ENCODE peak calls at places on chromosomes 13 and 19, in seven cellular contexts. T, F, M, I, V, N and K are unnamed samples.
A peak's percentile ranks its signal among the peaks of the same experiment; 100 is the strongest.

GRCh38 chr13:114110091-114110829 is 22.2 kb downstream of the RASA3 start:
- DNase-seq in T (no peak), F (no peak), M (peak; percentile 47), I (no peak), V (no peak), N (peak; percentile 93), K (peak; percentile 61)

GRCh38 chr13:76538004-76538403 is 348.2 kb downstream of the KCTD12 start:
- DNase-seq in T (no peak), F (no peak), M (no peak), I (no peak), V (no peak), N (no peak), K (no peak)

GRCh38 chr13:63124863-63125262 is 1709.2 kb upstream of the PCDH20 start:
- DNase-seq in T (peak; percentile 49), F (peak; percentile 26), M (no peak), I (no peak), V (no peak), N (no peak), K (no peak)

GRCh38 chr13:45296259-45296658 is 44.7 kb downstream of the TPT1 start:
- DNase-seq in T (no peak), F (no peak), M (no peak), I (no peak), V (no peak), N (no peak), K (no peak)

GRCh38 chr13:108929532-108929931 is 300.1 kb downstream of the MYO16 start:
- DNase-seq in T (peak; percentile 34), F (no peak), M (no peak), I (no peak), V (no peak), N (no peak), K (no peak)

GRCh38 chr13:83825676-83826075 is 56.6 kb downstream of the SLITRK1 start:
- DNase-seq in T (no peak), F (no peak), M (no peak), I (no peak), V (no peak), N (no peak), K (no peak)

GRCh38 chr19:50975766-50976165 is 6.4 kb upstream of the KLK6 start:
- DNase-seq in T (no peak), F (peak; percentile 53), M (no peak), I (no peak), V (no peak), N (no peak), K (no peak)

GRCh38 chr13:110306340-110306959 is 507 bp downstream of the COL4A1 start:
- DNase-seq in T (peak; percentile 65), F (no peak), M (no peak), I (no peak), V (peak; percentile 58), N (no peak), K (peak; percentile 78)

GRCh38 chr19:55581828-55582223 is 1.2 kb upstream of the ZNF579 start:
- DNase-seq in T (no peak), F (no peak), M (no peak), I (no peak), V (no peak), N (no peak), K (no peak)

GRCh38 chr19:5406816-5407215 is 48.4 kb upstream of the ZNRF4 start:
- DNase-seq in T (no peak), F (no peak), M (no peak), I (no peak), V (no peak), N (no peak), K (no peak)

GRCh38 chr13:20390526-20391175 is 135.0 kb downstream of the CRYL1 start:
- DNase-seq in T (peak; percentile 30), F (no peak), M (no peak), I (no peak), V (no peak), N (no peak), K (no peak)

GRCh38 chr13:50809133-50810090 is 34.1 kb downstream of the DLEU7 start:
- DNase-seq in T (no peak), F (no peak), M (no peak), I (peak; percentile 5), V (no peak), N (no peak), K (peak; percentile 18)

GRCh38 chr19:31499826-31500539 is 150.7 kb upstream of the TSHZ3 start:
- DNase-seq in T (no peak), F (no peak), M (no peak), I (no peak), V (no peak), N (no peak), K (peak; percentile 64)

GRCh38 chr13:35157143-35157755 is 215.2 kb downstream of the NBEA start:
- DNase-seq in T (peak; percentile 77), F (peak; percentile 56), M (no peak), I (no peak), V (peak; percentile 41), N (no peak), K (peak; percentile 82)

GRCh38 chr19:55352040-55352439 is 2.5 kb downstream of the COX6B2 start:
- DNase-seq in T (no peak), F (peak; percentile 55), M (no peak), I (no peak), V (no peak), N (no peak), K (no peak)

GRCh38 chr13:61170791-61171330 is 244.8 kb downstream of the PCDH20 start:
- DNase-seq in T (no peak), F (peak; percentile 23), M (no peak), I (no peak), V (no peak), N (no peak), K (no peak)

GRCh38 chr13:25300861-25301346 is 521 bp upstream of the NUP58 start:
- DNase-seq in T (peak; percentile 51), F (no peak), M (no peak), I (no peak), V (peak; percentile 34), N (peak; percentile 91), K (peak; percentile 34)

GRCh38 chr13:25310891-25311290 is 9.5 kb downstream of the NUP58 start:
- DNase-seq in T (no peak), F (no peak), M (no peak), I (no peak), V (no peak), N (no peak), K (no peak)

GRCh38 chr13:25301347-25302113 is at the start of gene NUP58:
- DNase-seq in T (peak; percentile 97), F (peak; percentile 88), M (peak; percentile 96), I (peak; percentile 64), V (peak; percentile 94), N (peak; percentile 99), K (peak; percentile 96)

GRCh38 chr13:25306671-25307464 is 5.4 kb downstream of the NUP58 start:
- DNase-seq in T (no peak), F (no peak), M (no peak), I (no peak), V (no peak), N (no peak), K (no peak)
- H3K4me3 ChIP-seq in T (no peak overlapping the region), F (no peak overlapping the region), M (no peak overlapping the region), I (no peak overlapping the region), V (no peak overlapping the region), N (no peak overlapping the region), K (no peak overlapping the region)

GRCh38 chr13:106899444-106899843 is 331.5 kb upstream of the ARGLU1 start:
- DNase-seq in T (no peak), F (no peak), M (no peak), I (no peak), V (no peak), N (no peak), K (no peak)
- H3K4me3 ChIP-seq in T (no peak overlapping the region), F (no peak overlapping the region), M (no peak overlapping the region), I (no peak overlapping the region), V (no peak overlapping the region), N (no peak overlapping the region), K (no peak overlapping the region)

DNA sequence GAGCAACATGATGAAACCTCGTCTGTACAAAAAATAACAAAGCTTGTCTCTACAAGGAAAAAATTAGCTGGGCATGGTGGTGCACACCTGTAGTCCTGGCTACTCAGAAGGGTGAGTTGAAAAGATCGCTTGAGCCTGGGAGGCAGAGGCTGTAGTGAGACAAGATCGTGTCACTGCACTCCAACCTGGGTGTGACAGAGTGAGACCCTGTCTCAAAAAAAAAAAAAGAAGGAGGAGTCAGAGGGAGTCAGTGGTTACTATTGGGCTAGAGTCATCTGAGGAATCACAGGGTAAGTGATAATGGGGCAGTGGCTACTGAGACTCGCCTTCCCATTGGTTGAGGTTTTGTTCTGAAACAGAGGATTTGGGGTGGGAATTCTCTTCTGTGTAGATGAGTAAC is 1.9 kb upstream of the GPI start:
- DNase-seq in T (no peak), F (no peak), M (no peak), I (no peak), V (no peak), N (no peak), K (no peak)
- H3K4me3 ChIP-seq in T (no peak overlapping the region), F (no peak overlapping the region), M (no peak overlapping the region), I (no peak overlapping the region), V (no peak overlapping the region), N (no peak overlapping the region), K (no peak overlapping the region)

DNA sequence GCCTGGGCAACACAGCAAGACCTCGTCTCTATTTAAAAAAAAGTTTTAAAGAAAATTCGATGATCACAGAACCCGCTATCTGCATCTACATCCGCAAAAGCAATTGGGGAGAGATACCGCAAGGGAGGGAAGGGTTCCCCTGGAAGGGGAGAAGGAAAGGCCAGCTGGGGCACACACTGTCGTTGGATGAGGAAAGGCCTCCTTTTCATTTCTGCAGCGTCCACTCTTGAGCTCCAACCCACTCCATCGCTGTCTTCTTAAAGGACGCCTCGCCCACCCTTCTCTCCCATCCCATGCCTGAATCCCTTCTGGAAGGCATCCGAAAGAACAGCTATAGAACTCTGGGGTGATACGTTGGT is 3.2 kb upstream of the PRKCG start:
- DNase-seq in T (no peak), F (no peak), M (no peak), I (no peak), V (no peak), N (no peak), K (no peak)
- H3K4me3 ChIP-seq in T (peak overlapping the region; percentile 32), F (peak overlapping the region; percentile 40), M (peak overlapping the region; percentile 50), I (peak overlapping the region; percentile 51), V (peak overlapping the region; percentile 40), N (peak overlapping the region; percentile 43), K (peak overlapping the region; percentile 60)

DNA sequence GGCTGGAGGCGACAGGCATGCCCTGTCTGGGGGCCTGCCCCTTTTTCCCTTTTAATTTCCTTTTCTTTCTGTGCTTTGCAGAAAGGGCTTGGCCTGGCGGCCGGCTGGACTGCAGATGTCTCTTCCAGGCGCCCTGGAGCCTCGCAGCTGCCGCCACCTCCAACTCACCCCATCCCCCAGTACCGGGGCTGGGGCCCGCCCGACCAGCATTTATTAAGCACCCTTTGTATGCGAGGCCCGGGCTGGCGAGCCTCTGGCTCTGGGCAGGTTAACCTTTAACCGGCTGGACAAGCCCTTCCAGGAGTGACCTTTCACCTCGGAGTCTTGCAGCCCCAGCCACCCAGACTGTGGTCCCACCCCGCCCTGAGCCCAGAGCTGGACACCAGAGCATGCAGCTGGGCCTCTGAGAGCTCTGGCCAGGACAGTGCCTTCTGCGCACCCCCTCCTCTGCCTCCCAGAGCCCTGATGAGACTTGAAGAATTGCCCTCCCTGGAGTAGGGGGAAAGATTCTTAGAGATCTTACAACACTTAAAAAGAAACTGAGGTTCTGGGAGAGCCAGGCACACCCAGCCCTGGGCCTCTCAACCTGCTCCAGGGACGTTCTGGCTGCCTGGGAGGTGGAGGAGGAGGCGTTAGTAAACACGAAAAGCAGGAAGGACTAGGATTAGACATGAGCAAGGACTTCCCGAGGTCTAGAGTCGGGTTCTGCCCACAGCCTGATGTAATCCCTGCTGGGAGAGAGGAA is 1.1 kb upstream of the NR2F6 start:
- DNase-seq in T (peak; percentile 29), F (peak; percentile 66), M (peak; percentile 61), I (no peak), V (peak; percentile 48), N (peak; percentile 83), K (no peak)
- H3K4me3 ChIP-seq in T (peak overlapping the region; percentile 39), F (peak overlapping the region; percentile 45), M (peak overlapping the region; percentile 95), I (no peak overlapping the region), V (peak overlapping the region; percentile 87), N (peak overlapping the region; percentile 70), K (peak overlapping the region; percentile 60)

GRCh38 chr13:43785681-43786471 is 896 bp downstream of the ENOX1 start:
- DNase-seq in T (peak; percentile 82), F (peak; percentile 50), M (peak; percentile 70), I (no peak), V (peak; percentile 92), N (peak; percentile 78), K (peak; percentile 91)
- H3K4me3 ChIP-seq in T (peak overlapping the region; percentile 65), F (peak overlapping the region; percentile 61), M (peak overlapping the region; percentile 78), I (peak overlapping the region; percentile 67), V (peak overlapping the region; percentile 85), N (peak overlapping the region; percentile 63), K (peak overlapping the region; percentile 78)